ENCODE peak calls at places on chromosome 10, in four cellular contexts. F is mammary epithelial cell; P is AG04450; O is CD8-positive, alpha-beta memory T cell. T is an unnamed sample. For H3K27me3, the result is how much of the 10 kb centered on the place peaks cover.

GRCh38 chr10:116697816-116698215 is 44.5 kb downstream of the HSPA12A start:
- DNase-seq in O (no peak), P (no peak), F (no peak), T (no peak)

GRCh38 chr10:24722676-24723385 is 856 bp downstream of the ARHGAP21 start:
- DNase-seq in P (no peak), O (peak), F (peak), T (peak)

GRCh38 chr10:127919418-127920191 is 12.7 kb downstream of the PTPRE start:
- DNase-seq in F (no peak), O (no peak), P (no peak), T (peak)

GRCh38 chr10:51183783-51184182 is 109.5 kb downstream of the PRKG1 start:
- DNase-seq in F (no peak), P (no peak), O (no peak), T (no peak)

GRCh38 chr10:32139223-32140073 is 83.2 kb upstream of the KIF5B start:
- DNase-seq in F (peak), O (no peak), P (peak), T (peak)

GRCh38 chr10:88127266-88127665 is 263.8 kb downstream of the PTEN start:
- DNase-seq in F (no peak), O (no peak), P (no peak), T (no peak)

GRCh38 chr10:125159486-125159931 is 854 bp downstream of the CTBP2 start:
- DNase-seq in P (no peak), O (no peak), F (no peak), T (no peak)

GRCh38 chr10:71217266-71218045 is 5.1 kb downstream of the UNC5B start:
- DNase-seq in F (peak), P (no peak), O (no peak), T (no peak)

GRCh38 chr10:131655101-131655849 is 245.5 kb upstream of the PPP2R2D start:
- DNase-seq in F (no peak), O (no peak), P (no peak), T (no peak)

GRCh38 chr10:80498833-80499671 is 38.6 kb upstream of the SH2D4B start:
- DNase-seq in O (no peak), P (peak), F (peak), T (peak)

GRCh38 chr10:70759769-70760168 is 25.4 kb downstream of the TBATA start:
- DNase-seq in O (no peak), F (peak), P (no peak), T (no peak)

GRCh38 chr10:69501657-69502056 is 50.4 kb downstream of the TSPAN15 start:
- DNase-seq in F (no peak), P (no peak), O (no peak), T (no peak)

GRCh38 chr10:21993360-21994001 is 10.0 kb downstream of the DNAJC1 start:
- DNase-seq in P (no peak), F (peak), O (no peak), T (no peak)

GRCh38 chr10:103929396-103929921 is 11.5 kb upstream of the STN1 start:
- DNase-seq in F (no peak), P (no peak), O (no peak), T (no peak)

GRCh38 chr10:17062493-17063487 is 66.8 kb downstream of the CUBN start:
- DNase-seq in P (peak), O (no peak), F (peak), T (peak)

GRCh38 chr10:111578076-111578475 is 501.2 kb downstream of the ADRA2A start:
- DNase-seq in O (no peak), F (no peak), P (no peak), T (no peak)

GRCh38 chr10:75272896-75273295 is 37.1 kb upstream of the COMTD1 start:
- DNase-seq in P (no peak), F (no peak), O (no peak), T (no peak)

GRCh38 chr10:131644287-131644686 is 256.5 kb upstream of the PPP2R2D start:
- DNase-seq in O (no peak), F (no peak), P (no peak), T (no peak)

GRCh38 chr10:45308707-45309106 is 6.7 kb downstream of the OR13A1 start:
- DNase-seq in P (no peak), O (no peak), F (peak), T (no peak)

GRCh38 chr10:6470894-6471618 is 109.0 kb downstream of the PRKCQ start:
- DNase-seq in O (no peak), P (no peak), F (no peak), T (no peak)

GRCh38 chr10:6473430-6473829 is 106.6 kb downstream of the PRKCQ start:
- DNase-seq in F (peak), O (peak), P (no peak), T (no peak)

GRCh38 chr10:6476989-6477388 is 103.1 kb downstream of the PRKCQ start:
- DNase-seq in P (no peak), F (peak), O (no peak), T (no peak)

GRCh38 chr10:6469661-6470060 is 110.4 kb downstream of the PRKCQ start:
- DNase-seq in F (no peak), O (no peak), P (no peak), T (no peak)

DNA sequence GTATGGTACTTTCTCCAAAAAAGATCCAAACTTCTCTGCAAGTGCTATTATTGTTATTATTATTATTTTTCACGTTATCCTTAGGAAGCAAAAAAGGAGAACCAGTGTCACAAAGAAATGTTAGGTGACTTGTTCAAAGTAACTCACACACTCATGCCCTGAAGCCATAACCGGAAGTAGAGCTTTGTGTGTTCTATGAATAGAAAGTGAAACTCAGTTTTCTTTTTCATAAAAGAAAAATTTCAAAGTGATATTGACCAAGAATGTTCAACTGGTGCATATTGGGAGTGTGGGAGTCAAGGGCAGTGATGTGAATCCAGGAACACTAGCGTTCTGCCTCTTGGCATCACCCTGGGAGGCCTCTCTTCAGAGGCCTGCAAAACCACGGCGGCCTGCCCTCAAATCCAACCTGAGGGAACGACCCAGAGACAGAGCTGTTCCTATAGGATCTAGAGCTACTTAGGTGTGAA is 106.1 kb downstream of the PRKCQ start:
- DNase-seq in P (no peak), F (peak), O (peak), T (no peak)
- H3K27me3 ChIP-seq in P (under half), F (under half), O (under half), T (under half)

GRCh38 chr10:100877451-100877850 is 35.3 kb upstream of the SLF2 start:
- DNase-seq in O (no peak), P (no peak), F (no peak), T (no peak)
- H3K27me3 ChIP-seq in O (under half), P (under half), F (under half), T (under half)

GRCh38 chr10:102409604-102410426 is 8.8 kb downstream of the PSD start:
- DNase-seq in F (no peak), O (no peak), P (no peak), T (no peak)
- H3K27me3 ChIP-seq in F (under half), O (under half), P (under half), T (under half)

GRCh38 chr10:97120370-97120769 is 65.4 kb downstream of the SLIT1 start:
- DNase-seq in P (no peak), F (no peak), O (no peak), T (no peak)

GRCh38 chr10:97127507-97127906 is 58.3 kb downstream of the SLIT1 start:
- DNase-seq in P (no peak), F (no peak), O (no peak), T (no peak)

GRCh38 chr10:97121084-97121483 is 64.7 kb downstream of the SLIT1 start:
- DNase-seq in P (no peak), O (no peak), F (no peak), T (no peak)

GRCh38 chr10:97123713-97124112 is 62.0 kb downstream of the SLIT1 start:
- DNase-seq in P (no peak), O (no peak), F (no peak), T (no peak)

GRCh38 chr10:97124211-97124610 is 61.5 kb downstream of the SLIT1 start:
- DNase-seq in F (no peak), P (no peak), O (no peak), T (no peak)
- H3K27me3 ChIP-seq in F (under half), P (under half), O (under half), T (under half)

GRCh38 chr10:100748251-100749058 is 3.1 kb downstream of the PAX2 start:
- DNase-seq in O (no peak), F (no peak), P (no peak), T (no peak)

GRCh38 chr10:100750291-100751210 is 5.2 kb downstream of the PAX2 start:
- DNase-seq in F (no peak), P (no peak), O (no peak), T (no peak)

GRCh38 chr10:100747826-100748231 is 2.4 kb downstream of the PAX2 start:
- DNase-seq in F (no peak), O (no peak), P (no peak), T (no peak)

GRCh38 chr10:100749059-100749308 is 3.6 kb downstream of the PAX2 start:
- DNase-seq in F (no peak), P (no peak), O (no peak), T (no peak)

DNA sequence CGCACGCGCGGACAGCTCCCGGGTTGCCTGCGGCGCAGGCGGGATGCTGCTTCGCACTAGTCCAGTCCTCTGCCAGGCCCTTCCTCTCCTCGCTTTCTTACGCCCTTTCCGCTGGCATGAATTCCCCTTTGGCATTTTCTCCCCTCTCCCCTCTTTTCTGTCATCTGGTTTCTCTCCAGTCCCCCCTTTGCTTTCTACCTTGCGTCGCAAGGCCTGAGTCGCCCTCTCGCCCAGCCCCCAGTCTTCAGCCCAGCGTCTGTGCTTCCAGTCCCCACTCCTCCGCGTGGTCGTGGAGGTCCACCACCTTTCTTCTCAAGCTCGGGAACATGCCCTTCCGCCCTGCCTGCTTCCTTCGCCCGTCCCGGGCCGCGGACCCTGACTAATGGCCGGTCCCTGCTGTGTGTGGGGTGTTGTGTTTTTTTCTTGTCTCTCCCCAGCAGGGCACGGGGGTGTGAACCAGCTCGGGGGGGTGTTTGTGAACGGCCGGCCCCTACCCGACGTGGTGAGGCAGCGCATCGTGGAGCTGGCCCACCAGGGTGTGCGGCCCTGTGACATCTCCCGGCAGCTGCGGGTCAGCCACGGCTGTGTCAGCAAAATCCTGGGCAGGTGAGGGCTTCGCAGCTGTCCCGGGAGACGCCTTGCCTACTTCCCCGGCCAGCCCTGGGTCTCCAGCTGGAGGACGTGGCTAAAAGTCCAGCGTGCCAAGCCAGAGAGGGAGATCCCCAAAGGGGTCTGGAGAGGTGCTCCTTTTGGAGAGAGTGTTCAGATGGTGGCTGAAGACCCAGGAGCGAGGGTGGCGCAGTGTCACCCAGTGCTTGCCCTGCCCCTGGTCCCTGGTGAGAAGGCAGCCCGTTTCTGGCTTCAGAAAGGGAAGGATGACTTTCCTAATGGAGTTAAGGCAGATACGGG is 4.2 kb downstream of the PAX2 start:
- DNase-seq in O (no peak), F (no peak), P (no peak), T (no peak)
- H3K27me3 ChIP-seq in O (under half), F (half or more), P (half or more), T (half or more)

GRCh38 chr10:91163269-91163708 is 57.2 kb upstream of the PCGF5 start:
- DNase-seq in P (no peak), O (peak), F (peak), T (peak)

GRCh38 chr10:91162050-91162494 is 58.4 kb upstream of the PCGF5 start:
- DNase-seq in P (no peak), O (peak), F (no peak), T (no peak)

GRCh38 chr10:91162495-91163268 is 57.8 kb upstream of the PCGF5 start:
- DNase-seq in O (peak), P (no peak), F (peak), T (no peak)

GRCh38 chr10:91163709-91164474 is 56.6 kb upstream of the PCGF5 start:
- DNase-seq in F (peak), P (peak), O (peak), T (peak)

DNA sequence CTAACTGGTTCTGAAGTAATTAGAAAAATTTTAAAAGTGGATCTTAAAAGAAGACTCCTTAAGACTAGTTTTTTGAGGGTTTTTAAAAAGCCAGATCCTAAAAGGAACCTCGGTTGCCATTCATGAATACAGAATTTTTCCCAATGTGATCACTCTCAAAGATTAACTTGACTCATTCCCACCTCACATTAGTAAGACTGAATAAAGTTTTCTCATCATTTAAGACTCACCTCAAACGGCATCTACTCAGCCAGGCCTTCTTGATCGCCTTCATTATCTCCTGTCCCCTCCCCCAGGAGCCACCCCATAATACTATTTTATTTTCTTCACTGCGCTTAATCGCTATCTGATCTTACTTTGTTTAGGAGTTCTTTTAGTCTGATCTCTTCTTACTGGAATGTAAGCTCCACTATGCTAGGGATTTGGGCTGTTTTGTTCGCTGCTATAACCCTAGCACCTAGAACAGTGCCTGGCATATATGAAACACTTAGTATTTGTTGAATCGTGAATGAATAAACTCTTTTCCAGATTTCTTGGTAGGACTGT is 55.9 kb upstream of the PCGF5 start:
- DNase-seq in F (no peak), O (no peak), P (no peak), T (peak)
- H3K27me3 ChIP-seq in F (under half), O (under half), P (under half), T (under half)

DNA sequence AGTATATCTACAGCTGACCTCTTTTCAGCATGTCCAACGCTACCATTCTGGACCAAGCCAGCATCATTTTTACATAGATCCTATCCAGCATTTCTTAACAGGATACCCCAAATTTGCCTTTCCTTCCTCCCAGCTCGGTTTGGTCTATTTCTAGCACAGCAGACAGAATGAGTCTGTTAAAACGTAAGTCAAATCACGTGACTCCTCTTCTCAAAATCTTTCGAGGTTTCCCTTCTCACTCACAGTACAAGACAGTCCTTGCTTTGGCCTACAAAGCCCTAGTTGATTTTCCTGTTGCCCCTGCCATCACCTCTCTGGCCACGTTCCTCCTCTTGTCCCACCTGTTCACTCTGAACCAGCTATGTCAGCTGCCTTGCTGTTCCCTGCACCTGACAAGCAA is 711.7 kb downstream of the SORCS3 start:
- DNase-seq in F (no peak), P (no peak), O (no peak), T (no peak)
- H3K27me3 ChIP-seq in F (under half), P (under half), O (under half), T (under half)

GRCh38 chr10:3027866-3028265 is 39.5 kb upstream of the PFKP start:
- DNase-seq in F (no peak), O (no peak), P (no peak), T (no peak)
- H3K27me3 ChIP-seq in F (under half), O (under half), P (under half), T (under half)

GRCh38 chr10:25952857-25953256 is 18.8 kb downstream of the MYO3A start:
- DNase-seq in P (no peak), F (no peak), O (no peak), T (no peak)
- H3K27me3 ChIP-seq in P (under half), F (under half), O (under half), T (under half)

GRCh38 chr10:133325392-133325760 is 11.3 kb downstream of the CALY start:
- DNase-seq in P (no peak), O (no peak), F (no peak), T (no peak)
- H3K27me3 ChIP-seq in P (under half), O (under half), F (under half), T (under half)

T was measured in brain microvascular endothelial cell.